ENCODE peak calls at places on chromosome X, in six cellular contexts. O is ovary, T is hepatic stellate cell, U is H9, N is Caco-2, R is tibial artery. G is an unnamed sample.

GRCh38 chrX:5726246-5726645 is 502.4 kb downstream of the NLGN4X start:
- DNase-seq in T (no peak), O (no peak), R (peak; percentile 23), U (no peak), N (no peak), G (no peak)

GRCh38 chrX:22366166-22366702 is 93.5 kb downstream of the CBLL2 start:
- DNase-seq in U (no peak), N (no peak), R (no peak), O (no peak), T (no peak), G (no peak)

GRCh38 chrX:80184854-80185253 is 170.3 kb downstream of the TBX22 start:
- DNase-seq in O (no peak), U (no peak), N (no peak), T (no peak), R (no peak), G (no peak)

GRCh38 chrX:120697053-120697452 is 67.2 kb upstream of the C1GALT1C1 start:
- DNase-seq in U (no peak), T (no peak), O (no peak), N (no peak), R (no peak), G (no peak)

GRCh38 chrX:35380808-35381700 is 417.1 kb upstream of the MAGEB16 start:
- DNase-seq in U (no peak), O (no peak), T (peak; percentile 2), N (peak; percentile 6), R (no peak), G (no peak)

GRCh38 chrX:72394518-72395163 is 88.9 kb upstream of the CITED1 start:
- DNase-seq in O (no peak), T (peak; percentile 5), U (no peak), N (no peak), R (no peak), G (no peak)

GRCh38 chrX:40145670-40146470 is 48.1 kb upstream of the BCOR start:
- DNase-seq in T (peak; percentile 46), N (no peak), U (no peak), R (no peak), O (no peak), G (no peak)

GRCh38 chrX:154002215-154002719 is 17.4 kb downstream of the IRAK1 start:
- DNase-seq in R (peak; percentile 31), T (no peak), O (no peak), U (no peak), N (no peak), G (no peak)

GRCh38 chrX:38107028-38107427 is 100.7 kb downstream of the SYTL5 start:
- DNase-seq in O (no peak), N (no peak), T (no peak), U (no peak), R (no peak), G (no peak)

GRCh38 chrX:111585337-111585736 is 73.9 kb downstream of the SERTM2 start:
- DNase-seq in O (no peak), R (no peak), N (no peak), U (no peak), T (no peak), G (no peak)

GRCh38 chrX:49309401-49309981 is 6.0 kb downstream of the GAGE10 start:
- DNase-seq in T (no peak), O (no peak), U (peak; percentile 51), R (no peak), N (peak; percentile 10), G (no peak)

G was measured in lung.